ENCODE peak calls at places on chromosomes 16 and 17, in six cellular contexts. W is upper lobe of right lung; B is SW 1271; L is RPMI7951; Y is astrocyte of the spinal cord; P is CD4-positive, alpha-beta T cell. M is an unnamed sample.
A peak's percentile ranks its signal among the peaks of the same experiment; 100 is the strongest.

GRCh38 chr16:17331071-17331521 is 139.7 kb downstream of the XYLT1 start:
- DNase-seq in Y (no peak), B (no peak), W (no peak), P (no peak), L (peak; percentile 13), M (peak; percentile 71)

GRCh38 chr17:75594499-75595283 is 7.1 kb downstream of the MYO15B start:
- DNase-seq in P (no peak), L (no peak), B (no peak), W (peak; percentile 62), Y (no peak), M (no peak)

GRCh38 chr16:54194008-54194731 is 92.4 kb downstream of the IRX3 start:
- DNase-seq in B (no peak), P (no peak), Y (peak; percentile 60), W (peak; percentile 89), L (peak; percentile 83), M (peak; percentile 79)

GRCh38 chr17:47279062-47279801 is 25.6 kb downstream of the ITGB3 start:
- DNase-seq in W (peak; percentile 73), P (no peak), L (peak; percentile 92), Y (peak; percentile 98), B (peak; percentile 10), M (peak; percentile 92)

GRCh38 chr16:1972490-1972877 is 631 bp downstream of the TBL3 start:
- DNase-seq in L (no peak), Y (no peak), W (peak; percentile 70), P (no peak), B (no peak), M (peak; percentile 51)

GRCh38 chr16:21608647-21609328 is 9.4 kb downstream of the METTL9 start:
- DNase-seq in B (no peak), P (no peak), L (no peak), Y (peak; percentile 14), W (no peak), M (no peak)

GRCh38 chr17:15440347-15440746 is 27.1 kb downstream of the CDRT4 start:
- DNase-seq in W (no peak), L (no peak), Y (no peak), P (no peak), B (no peak), M (no peak)

GRCh38 chr17:17714261-17714866 is 33.1 kb downstream of the RAI1 start:
- DNase-seq in L (no peak), P (no peak), B (no peak), Y (no peak), W (no peak), M (no peak)

GRCh38 chr17:10316986-10317834 is 55.6 kb downstream of the MYH13 start:
- DNase-seq in P (no peak), B (no peak), Y (peak; percentile 3), W (peak; percentile 84), L (peak; percentile 34), M (peak; percentile 76)

GRCh38 chr17:57603978-57604377 is 141.1 kb downstream of the CCDC182 start:
- DNase-seq in Y (no peak), B (no peak), P (peak; percentile 79), W (peak; percentile 69), L (no peak), M (no peak)

GRCh38 chr17:70307430-70307829 is 138.1 kb downstream of the KCNJ2 start:
- DNase-seq in W (no peak), P (no peak), L (no peak), B (no peak), Y (peak; percentile 82), M (no peak)